ENCODE peak calls at places on chromosomes 5 and 9, in eight cellular contexts. G is small intestine, T is aorta, J is psoas muscle, W is body of pancreas, H is IMR-90, V is fibroblast of lung, Z is hepatocyte. C is an unnamed sample.

GRCh38 chr5:177015156-177015555 is 7.3 kb upstream of the ZNF346 start:
- DNase-seq in V (no peak), J (no peak), Z (no peak), G (no peak), H (no peak), T (no peak), W (no peak), C (no peak)

GRCh38 chr5:74237746-74238145 is 402.8 kb downstream of the ENC1 start:
- DNase-seq in G (peak; percentile 86), V (no peak), W (no peak), T (no peak), Z (no peak), H (no peak), J (no peak), C (no peak)

GRCh38 chr5:20555034-20555433 is 567.0 kb upstream of the CDH18 start:
- DNase-seq in Z (no peak), H (no peak), G (no peak), T (no peak), V (no peak), J (no peak), W (no peak), C (no peak)

GRCh38 chr5:151123897-151124751 is 33.5 kb downstream of the ANXA6 start:
- DNase-seq in H (peak; percentile 39), Z (no peak), J (peak; percentile 72), V (peak; percentile 16), T (peak; percentile 74), G (peak; percentile 80), W (peak; percentile 79), C (no peak)

GRCh38 chr5:131171276-131171815 is 602 bp downstream of the LYRM7 start:
- DNase-seq in V (no peak), W (no peak), Z (peak; percentile 9), G (peak; percentile 53), J (no peak), T (no peak), H (no peak), C (no peak)

GRCh38 chr9:64773491-64773931 is 511.5 kb downstream of the FOXD4L5 start:
- DNase-seq in H (no peak), W (no peak), V (no peak), Z (peak; percentile 3), T (peak; percentile 30), G (no peak), J (no peak), C (no peak)

GRCh38 chr5:43197535-43197934 is 5.5 kb downstream of the NIM1K start:
- DNase-seq in H (no peak), T (no peak), W (no peak), V (no peak), Z (no peak), J (no peak), G (no peak), C (no peak)

GRCh38 chr9:127506814-127507750 is 55.8 kb downstream of the LRSAM1 start:
- DNase-seq in W (peak; percentile 13), G (no peak), T (no peak), Z (no peak), J (no peak), V (peak; percentile 51), H (peak; percentile 74), C (no peak)

GRCh38 chr9:135507104-135508035 is 6.9 kb downstream of the MRPS2 start:
- DNase-seq in T (no peak), V (no peak), H (no peak), Z (no peak), J (no peak), G (no peak), W (peak; percentile 6), C (peak; percentile 4)

GRCh38 chr5:72013741-72014703 is 93.3 kb upstream of the MAP1B start:
- DNase-seq in W (no peak), J (no peak), G (no peak), Z (peak; percentile 78), V (peak; percentile 53), T (no peak), H (peak; percentile 57), C (no peak)

GRCh38 chr5:108312258-108312657 is 69.6 kb downstream of the FBXL17 start:
- DNase-seq in W (no peak), Z (no peak), T (no peak), V (no peak), H (no peak), G (no peak), J (no peak), C (no peak)

GRCh38 chr5:137055271-137055872 is 443.8 kb downstream of the SPOCK1 start:
- DNase-seq in G (no peak), J (no peak), H (no peak), Z (no peak), V (no peak), W (no peak), T (no peak), C (no peak)

GRCh38 chr9:101727621-101728524 is 10.6 kb downstream of the GRIN3A start:
- DNase-seq in H (peak; percentile 11), Z (peak; percentile 42), W (no peak), J (no peak), T (no peak), V (peak; percentile 6), G (peak; percentile 31), C (no peak)

DNA sequence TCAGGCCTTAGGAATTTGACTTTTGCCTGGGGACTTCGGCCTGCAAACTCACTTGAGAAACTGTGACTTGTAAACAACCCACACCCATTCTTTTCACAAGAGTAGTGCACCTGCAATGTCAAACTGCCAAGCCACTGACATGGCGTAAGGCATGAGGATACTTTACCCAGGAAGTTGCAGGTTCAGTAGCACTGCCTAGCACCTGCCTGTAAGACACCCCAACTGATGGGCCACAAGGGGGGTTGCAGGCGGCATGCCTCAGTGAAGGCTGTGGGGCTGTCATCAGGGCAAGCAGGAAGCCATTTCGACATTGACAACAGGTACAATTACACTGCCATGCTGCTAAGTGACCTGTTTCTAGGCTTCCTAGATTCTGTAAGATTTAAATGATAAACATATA is 41.3 kb upstream of the RASGEF1C start:
- DNase-seq in Z (no peak), J (no peak), T (no peak), G (no peak), H (no peak), V (no peak), W (no peak), C (no peak)
- H3K9me3 ChIP-seq in Z (peaks cover 7% of the 10 kb centered on the region), J (peaks cover 63% of the 10 kb centered on the region), T (peaks cover 48% of the 10 kb centered on the region), G (peaks cover 15% of the 10 kb centered on the region), H (peaks cover 60% of the 10 kb centered on the region), V (no peaks in the 10 kb centered on the region), W (peaks cover 3% of the 10 kb centered on the region), C (peaks cover 31% of the 10 kb centered on the region)

GRCh38 chr5:87101321-87101720 is 166.4 kb upstream of the RASA1 start:
- DNase-seq in Z (no peak), T (no peak), G (no peak), J (no peak), H (no peak), V (no peak), W (no peak), C (no peak)

GRCh38 chr5:87099246-87099914 is 168.3 kb upstream of the RASA1 start:
- DNase-seq in V (no peak), W (no peak), Z (no peak), H (no peak), J (no peak), G (no peak), T (no peak), C (no peak)

GRCh38 chr5:87097664-87098063 is 170.0 kb upstream of the RASA1 start:
- DNase-seq in H (no peak), J (no peak), G (no peak), V (no peak), Z (no peak), T (no peak), W (no peak), C (no peak)

GRCh38 chr5:87102841-87103240 is 164.8 kb upstream of the RASA1 start:
- DNase-seq in Z (no peak), T (no peak), G (no peak), W (no peak), V (no peak), J (no peak), H (no peak), C (no peak)

DNA sequence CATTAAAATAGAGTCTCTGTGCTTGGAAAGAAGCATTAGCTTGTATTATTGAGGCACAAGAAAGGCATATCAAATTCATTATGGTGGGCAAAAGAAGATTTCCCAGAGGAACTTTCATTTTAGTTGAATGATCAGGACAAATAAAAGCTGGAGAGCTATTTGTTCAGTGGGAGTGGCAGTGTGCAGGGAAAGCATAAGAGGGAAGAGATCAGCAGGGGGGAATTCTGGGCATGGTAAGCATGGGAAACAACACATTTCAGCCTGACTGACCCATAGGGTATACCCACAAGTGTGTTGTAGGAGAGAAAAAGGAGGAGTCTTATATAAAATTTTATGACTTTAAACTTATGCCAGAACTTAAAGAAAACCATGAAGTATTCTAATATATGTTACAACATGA is 167.7 kb upstream of the RASA1 start:
- DNase-seq in J (no peak), W (no peak), V (no peak), G (no peak), Z (no peak), H (no peak), T (no peak), C (no peak)
- H3K9me3 ChIP-seq in J (no peaks in the 10 kb centered on the region), W (no peaks in the 10 kb centered on the region), V (no peaks in the 10 kb centered on the region), G (no peaks in the 10 kb centered on the region), Z (no peaks in the 10 kb centered on the region), H (no peaks in the 10 kb centered on the region), T (no peaks in the 10 kb centered on the region), C (no peaks in the 10 kb centered on the region)

GRCh38 chr9:92850898-92851297 is 26.9 kb downstream of the ZNF484 start:
- DNase-seq in J (no peak), Z (no peak), G (no peak), H (no peak), T (no peak), V (no peak), W (no peak), C (peak; percentile 41)

DNA sequence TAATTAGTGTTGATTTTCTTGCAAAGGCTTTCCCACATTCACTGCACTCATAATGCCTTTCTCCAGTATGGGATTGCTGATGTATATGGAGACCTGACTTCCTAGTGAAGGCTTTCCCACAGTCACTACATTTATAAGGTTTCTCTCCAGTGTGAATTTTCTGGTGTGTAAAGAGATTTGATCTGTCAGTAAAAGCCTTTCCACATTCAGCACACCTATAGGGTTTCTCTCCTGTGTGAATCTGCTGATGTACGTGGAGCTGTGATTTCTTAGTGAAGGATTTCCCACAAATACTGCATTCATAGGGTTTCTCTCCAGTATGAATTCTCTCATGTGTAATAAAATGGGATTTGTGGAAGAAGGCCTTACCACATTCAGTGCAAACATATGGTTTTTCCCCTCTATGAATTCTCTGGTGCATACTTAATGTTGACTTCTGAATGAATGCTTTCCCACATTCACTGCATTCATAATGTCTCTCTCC is 31.1 kb downstream of the ZNF484 start:
- DNase-seq in V (peak; percentile 16), J (no peak), H (no peak), G (no peak), T (no peak), Z (no peak), W (no peak), C (no peak)
- H3K9me3 ChIP-seq in V (peaks cover 4% of the 10 kb centered on the region), J (peaks cover 82% of the 10 kb centered on the region), H (peaks cover 47% of the 10 kb centered on the region), G (no peaks in the 10 kb centered on the region), T (peaks cover 11% of the 10 kb centered on the region), Z (peaks cover 52% of the 10 kb centered on the region), W (no peaks in the 10 kb centered on the region), C (peaks cover 27% of the 10 kb centered on the region)

DNA sequence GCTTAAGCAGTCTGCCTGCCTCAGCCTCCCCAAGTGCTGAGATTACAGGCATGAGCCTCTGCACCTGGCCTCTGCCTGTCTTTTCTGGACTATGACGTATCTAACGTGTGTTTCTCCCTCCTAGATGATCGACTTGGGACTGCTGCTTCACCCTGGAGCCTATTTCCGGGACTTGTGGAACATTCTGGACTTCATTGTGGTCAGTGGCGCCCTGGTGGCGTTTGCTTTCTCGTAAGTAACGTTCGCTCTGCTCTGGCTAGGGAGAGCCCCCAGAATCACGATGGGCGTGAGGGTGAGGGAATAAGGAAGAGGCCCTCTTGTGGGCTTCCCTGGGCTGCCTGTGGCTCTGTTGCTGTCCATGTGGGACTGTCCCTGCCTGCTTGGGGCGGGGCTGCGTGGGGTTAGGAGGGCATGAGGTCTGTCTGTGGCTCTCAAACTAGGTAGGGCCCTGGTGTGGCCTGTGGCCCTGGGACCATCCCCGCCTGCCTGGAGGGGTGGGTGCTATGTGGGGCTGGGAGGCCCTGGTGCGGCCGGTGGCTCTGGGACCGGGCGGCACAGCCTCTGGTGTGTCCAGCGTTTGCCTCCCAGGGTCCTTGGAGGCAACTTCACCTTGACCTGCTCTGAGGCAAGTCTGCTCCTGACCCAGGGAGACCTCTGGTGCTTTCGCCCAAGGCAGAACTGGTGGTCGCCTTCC is 171.7 kb downstream of the CACNA1B start:
- DNase-seq in Z (no peak), G (no peak), J (no peak), V (no peak), T (no peak), W (no peak), H (no peak), C (no peak)
- H3K9me3 ChIP-seq in Z (no peaks in the 10 kb centered on the region), G (no peaks in the 10 kb centered on the region), J (no peaks in the 10 kb centered on the region), V (no peaks in the 10 kb centered on the region), T (no peaks in the 10 kb centered on the region), W (no peaks in the 10 kb centered on the region), H (peaks cover 75% of the 10 kb centered on the region), C (no peaks in the 10 kb centered on the region)

C was measured in naive thymus-derived CD4-positive, alpha-beta T cell.